ENCODE peak calls at places on chromosomes 4 and X, in four cellular contexts. Q is NCI-H1930; P is AG08396; B is activated T-helper 1 cell treated with anti-CD3 and anti-CD28 coated beads, Interleukin-2, amount 50 U/mL, for 16 hours. A is an unnamed sample.

GRCh38 chr4:78121338-78121904 is 64.3 kb downstream of the FRAS1 start:
- DNase-seq in Q (no peak), P (no peak), B (no peak), A (no peak)

GRCh38 chr4:78356251-78356650 is 195.3 kb upstream of the ANXA3 start:
- DNase-seq in Q (no peak), P (no peak), B (no peak), A (no peak)

GRCh38 chr4:15906024-15906443 is 32.5 kb downstream of the FGFBP1 start:
- DNase-seq in Q (no peak), P (no peak), B (no peak), A (no peak)

GRCh38 chrX:97267916-97268680 is 384.4 kb downstream of the RPA4 start:
- DNase-seq in Q (no peak), P (no peak), B (no peak), A (no peak)

GRCh38 chr4:10115657-10116624 is 658 bp downstream of the WDR1 start:
- DNase-seq in Q (peak), P (peak), B (peak), A (no peak)

GRCh38 chr4:99887837-99888236 is 6.4 kb downstream of the LAMTOR3 start:
- DNase-seq in Q (no peak), P (peak), B (no peak), A (no peak)

GRCh38 chr4:48025005-48025404 is 8.4 kb downstream of the NIPAL1 start:
- DNase-seq in Q (no peak), P (peak), B (no peak), A (no peak)

GRCh38 chr4:78656968-78657445 is 105.4 kb downstream of the ANXA3 start:
- DNase-seq in Q (no peak), P (no peak), B (no peak), A (no peak)

GRCh38 chr4:124710253-124710849 is 2.2 kb downstream of the ANKRD50 start:
- DNase-seq in Q (no peak), P (no peak), B (no peak), A (no peak)

GRCh38 chrX:22351966-22352365 is 79.3 kb downstream of the CBLL2 start:
- DNase-seq in Q (no peak), P (no peak), B (no peak), A (no peak)

GRCh38 chr4:86011117-86011516 is 348.7 kb downstream of the MAPK10 start:
- DNase-seq in Q (no peak), P (peak), B (no peak), A (no peak)

GRCh38 chrX:136780738-136781137 is at the start of gene ARHGEF6:
- DNase-seq in Q (no peak), P (no peak), B (no peak), A (no peak)